ENCODE peak calls at places on chromosomes 12 and 14, in ten cellular contexts. Q is brain microvascular endothelial cell, K is ovary, C is psoas muscle, N is cardiac muscle cell, W is ascending aorta, S is colonic mucosa, M is right atrium auricular region, B is astrocyte of the cerebellum, P is HFF-Myc. J is an unnamed sample.

GRCh38 chr14:102320033-102320660 is 601 bp downstream of the ZNF839 start:
- DNase-seq in Q (peak), K (peak), C (peak), N (peak), W (peak), S (peak), M (no peak), B (no peak), P (no peak), J (no peak)

GRCh38 chr12:68113644-68114043 is 45.9 kb downstream of the IFNG start:
- DNase-seq in Q (no peak), K (no peak), C (no peak), N (no peak), W (no peak), S (peak), M (no peak), B (no peak), P (no peak), J (no peak)

GRCh38 chr14:20413785-20414117 is 450 bp upstream of the TEP1 start:
- DNase-seq in Q (no peak), K (no peak), C (no peak), N (no peak), W (no peak), S (peak), M (no peak), B (no peak), P (no peak), J (no peak)

GRCh38 chr12:82842480-82842879 is 155.8 kb downstream of the TMTC2 start:
- DNase-seq in Q (no peak), K (no peak), C (no peak), N (no peak), W (no peak), S (no peak), M (no peak), B (no peak), P (no peak), J (no peak)

GRCh38 chr14:91510171-91511013 is at the start of gene PPP4R3A:
- DNase-seq in Q (peak), K (peak), C (peak), N (peak), W (peak), S (peak), M (peak), B (peak), P (peak), J (peak)

GRCh38 chr14:104654119-104654518 is 35.3 kb upstream of the INF2 start:
- DNase-seq in Q (no peak), K (no peak), C (no peak), N (no peak), W (no peak), S (no peak), M (no peak), B (no peak), P (no peak), J (no peak)

GRCh38 chr12:101414533-101415119 is 7.1 kb upstream of the ARL1 start:
- DNase-seq in Q (peak), K (no peak), C (no peak), N (peak), W (no peak), S (peak), M (no peak), B (peak), P (peak), J (peak)

GRCh38 chr12:106141003-106141402 is 2.2 kb upstream of the NUAK1 start:
- DNase-seq in Q (no peak), K (no peak), C (no peak), N (no peak), W (no peak), S (no peak), M (no peak), B (no peak), P (no peak), J (no peak)

GRCh38 chr12:54439521-54440255 is 20.6 kb upstream of the ITGA5 start:
- DNase-seq in Q (no peak), K (no peak), C (no peak), N (peak), W (no peak), S (no peak), M (no peak), B (peak), P (no peak), J (peak)

GRCh38 chr12:97005174-97005573 is 98.1 kb downstream of the NEDD1 start:
- DNase-seq in Q (no peak), K (no peak), C (no peak), N (no peak), W (no peak), S (no peak), M (no peak), B (no peak), P (no peak), J (no peak)

GRCh38 chr12:96397756-96398421 is 2.4 kb downstream of the CDK17 start:
- DNase-seq in Q (no peak), K (no peak), C (no peak), N (peak), W (no peak), S (no peak), M (no peak), B (no peak), P (no peak), J (no peak)

GRCh38 chr12:26047401-26048226 is 77.2 kb downstream of the BHLHE41 start:
- DNase-seq in Q (no peak), K (no peak), C (peak), N (no peak), W (no peak), S (no peak), M (no peak), B (no peak), P (no peak), J (no peak)

GRCh38 chr12:90896164-90896563 is 58.8 kb downstream of the CCER1 start:
- DNase-seq in Q (peak), K (no peak), C (no peak), N (peak), W (no peak), S (no peak), M (no peak), B (peak), P (peak), J (peak)

GRCh38 chr14:51297066-51297465 is 57.0 kb downstream of the TMX1 start:
- DNase-seq in Q (no peak), K (no peak), C (no peak), N (no peak), W (no peak), S (no peak), M (no peak), B (no peak), P (no peak), J (no peak)

GRCh38 chr14:95156765-95157194 is 549 bp downstream of the DICER1 start:
- DNase-seq in Q (no peak), K (peak), C (peak), N (peak), W (peak), S (no peak), M (no peak), B (no peak), P (no peak), J (no peak)

GRCh38 chr12:94849411-94849976 is 154.0 kb downstream of the NDUFA12 start:
- DNase-seq in Q (no peak), K (no peak), C (no peak), N (no peak), W (no peak), S (no peak), M (no peak), B (no peak), P (no peak), J (no peak)

DNA sequence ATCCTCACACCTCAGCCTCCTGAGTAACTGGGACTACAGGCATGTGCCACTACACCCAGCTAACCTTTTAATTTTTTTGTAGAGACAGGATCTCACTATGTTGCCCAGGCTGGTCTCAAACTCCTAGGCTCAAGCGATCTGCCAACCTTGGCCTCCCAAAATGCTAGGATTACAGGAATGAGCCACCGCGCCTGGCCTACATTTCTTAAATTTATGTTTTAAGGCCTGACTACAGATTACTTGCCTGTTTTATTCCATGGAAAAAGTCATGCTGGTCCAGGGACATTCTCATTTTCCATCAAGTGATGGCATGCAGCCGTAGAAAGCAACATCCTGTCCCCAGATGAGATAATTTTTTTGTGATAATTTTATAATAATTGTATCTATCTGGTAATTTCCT is 6.1 kb downstream of the CD9 start:
- DNase-seq in Q (no peak), K (no peak), C (no peak), N (no peak), W (no peak), S (no peak), M (no peak), B (no peak), P (no peak), J (no peak)
- H3K4me3 ChIP-seq in Q (no peak), K (no peak), C (no peak), N (no peak), W (peak), S (no peak), M (no peak), B (no peak), P (no peak), J (no peak)

GRCh38 chr12:2152134-2152533 is 99.3 kb downstream of the CACNA1C start:
- DNase-seq in Q (no peak), K (no peak), C (no peak), N (no peak), W (no peak), S (no peak), M (no peak), B (no peak), P (no peak), J (no peak)
- TF ChIP-seq CTCF in Q (no peak), K (no peak), C (no peak), N (no peak), W (no peak), S (no peak), M (no peak), B (no peak), P (no peak), J (no peak)

DNA sequence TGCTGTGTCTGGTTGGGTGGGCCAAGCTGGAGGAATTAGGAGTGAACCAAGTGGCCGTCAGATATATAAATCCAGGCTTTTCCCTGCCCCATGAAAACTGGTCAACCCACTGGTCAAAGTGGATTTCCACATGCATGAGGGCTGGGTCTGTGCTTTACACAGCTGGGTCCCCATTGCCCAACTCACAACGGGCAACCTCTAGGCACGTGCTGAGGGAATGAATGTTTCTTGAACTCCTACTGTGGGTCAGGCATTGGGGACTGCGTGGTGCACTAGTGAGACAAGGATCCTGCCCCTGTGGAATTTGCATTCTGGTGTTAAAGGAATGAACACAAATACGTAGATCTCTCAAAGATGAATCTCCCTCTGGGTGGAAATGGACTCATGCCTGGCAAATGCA is 7.5 kb upstream of the AACS start:
- DNase-seq in Q (no peak), K (no peak), C (no peak), N (no peak), W (no peak), S (no peak), M (no peak), B (no peak), P (no peak), J (no peak)
- H3K4me3 ChIP-seq in Q (no peak), K (no peak), C (no peak), N (no peak), W (no peak), S (no peak), M (no peak), B (no peak), P (no peak), J (no peak)

DNA sequence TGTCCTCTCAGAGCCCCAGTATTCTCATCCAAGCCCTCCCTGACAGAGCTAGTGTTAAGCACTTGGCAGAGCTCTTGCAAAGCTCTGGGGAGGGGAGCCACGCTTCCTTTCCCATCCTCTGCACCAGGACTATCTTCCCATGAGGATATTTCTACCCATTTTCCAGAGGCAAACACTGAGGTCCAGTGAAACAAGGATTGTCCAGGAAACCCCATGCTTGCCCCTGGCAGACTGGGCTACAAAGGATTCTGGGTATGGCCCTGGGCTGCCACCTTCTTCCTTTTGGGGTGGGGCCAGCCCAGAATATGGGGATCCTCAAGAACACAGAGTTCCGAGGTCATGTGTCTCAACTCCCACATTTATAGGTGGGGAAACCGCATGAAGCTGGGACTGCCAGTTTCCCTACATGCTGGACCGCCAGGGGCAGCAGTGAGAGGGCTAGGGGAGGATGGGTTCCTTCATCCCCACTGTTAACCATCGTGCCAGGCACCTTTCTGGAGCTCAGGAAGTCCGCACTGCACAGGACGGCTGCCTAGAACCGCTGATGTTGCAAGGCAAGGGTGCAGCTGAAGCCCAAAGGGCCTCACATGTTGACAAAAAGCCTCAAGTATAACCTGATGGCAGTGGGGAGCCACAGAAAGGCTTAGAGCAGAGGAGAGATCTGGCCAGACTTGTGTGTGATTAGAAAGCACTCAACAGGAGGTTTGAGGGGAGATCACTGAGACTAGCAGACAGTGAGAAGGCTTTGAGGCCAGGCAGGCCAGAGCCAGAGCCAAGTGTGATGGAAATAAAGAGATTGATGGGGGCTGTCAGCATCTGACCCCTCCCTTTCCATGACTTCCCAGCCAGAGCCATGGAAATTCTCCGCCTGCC is 5.5 kb upstream of the CCDC85C start:
- DNase-seq in Q (no peak), K (no peak), C (no peak), N (no peak), W (no peak), S (no peak), M (no peak), B (no peak), P (no peak), J (no peak)
- TF ChIP-seq CTCF in Q (peak), K (no peak), C (no peak), N (no peak), W (no peak), S (no peak), M (no peak), B (peak), P (peak), J (no peak)

DNA sequence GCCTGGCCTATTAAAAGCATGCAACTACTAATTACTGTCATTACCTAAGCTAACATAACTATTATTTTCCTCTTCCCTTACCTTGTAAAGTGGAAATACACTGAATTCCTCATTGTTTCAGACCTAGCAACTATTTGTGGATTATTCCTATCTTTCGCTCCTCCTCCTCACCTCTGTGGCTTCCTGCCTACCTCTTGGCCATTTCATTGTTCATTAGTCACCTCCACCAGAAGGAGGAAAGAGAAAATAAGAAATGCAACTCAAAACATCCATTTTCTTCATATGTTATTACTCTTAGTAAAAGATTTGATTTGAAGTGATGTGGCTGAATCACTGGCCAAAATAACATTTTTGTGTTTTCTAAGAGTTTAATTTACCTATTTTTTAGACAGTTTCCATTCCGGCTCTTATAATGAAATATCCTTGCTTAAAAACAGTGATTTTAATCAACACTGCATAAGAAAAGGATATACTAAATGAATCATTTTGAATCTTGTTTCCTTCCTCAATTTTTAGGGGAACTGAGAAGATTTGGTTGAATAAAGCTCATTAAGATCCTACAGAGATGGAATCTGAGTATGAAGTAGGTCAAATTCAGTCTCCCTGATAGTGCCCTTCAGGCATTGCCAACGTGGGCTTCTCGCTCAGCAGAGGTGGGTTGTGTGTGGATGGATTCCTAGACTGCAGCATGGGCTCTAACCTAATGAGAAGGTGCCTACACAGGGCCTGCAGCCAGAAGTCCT is 27.6 kb upstream of the ARHGAP5 start:
- DNase-seq in Q (no peak), K (no peak), C (no peak), N (no peak), W (no peak), S (no peak), M (no peak), B (no peak), P (no peak), J (no peak)
- H3K4me3 ChIP-seq in Q (no peak), K (no peak), C (no peak), N (no peak), W (no peak), S (no peak), M (no peak), B (no peak), P (no peak), J (no peak)

GRCh38 chr14:94054936-94055335 is 26.1 kb downstream of the DDX24 start:
- DNase-seq in Q (no peak), K (no peak), C (no peak), N (no peak), W (peak), S (no peak), M (peak), B (no peak), P (no peak), J (no peak)
- TF ChIP-seq CTCF in Q (no peak), K (no peak), C (no peak), N (no peak), W (no peak), S (no peak), M (no peak), B (no peak), P (no peak), J (no peak)

J was measured in AG09309.